ENCODE peak calls at places on chromosomes 4 and X, in seven cellular contexts. K is GM12891, J is suprapubic skin, B is body of pancreas, H is breast epithelium, Q is heart left ventricle, V is stomach. M is an unnamed sample.

GRCh38 chr4:602559-602942 is 22.8 kb upstream of the PDE6B start:
- DNase-seq in K (no peak), J (no peak), B (peak), H (peak), Q (no peak), V (peak), M (peak)

GRCh38 chrX:17459596-17459995 is 84.6 kb downstream of the NHS start:
- DNase-seq in K (no peak), J (no peak), B (no peak), H (no peak), Q (no peak), V (no peak), M (no peak)

GRCh38 chrX:155070663-155070974 is 317 bp downstream of the CMC4 start:
- DNase-seq in K (no peak), J (no peak), B (no peak), H (no peak), Q (peak), V (no peak), M (no peak)

GRCh38 chr4:39664828-39665731 is 26.4 kb upstream of the SMIM14 start:
- DNase-seq in K (no peak), J (no peak), B (no peak), H (no peak), Q (no peak), V (no peak), M (no peak)

GRCh38 chr4:80831383-80832361 is 198.8 kb upstream of the BMP3 start:
- DNase-seq in K (no peak), J (no peak), B (no peak), H (no peak), Q (no peak), V (no peak), M (no peak)

GRCh38 chr4:141248029-141248428 is 27.3 kb downstream of the ZNF330 start:
- DNase-seq in K (no peak), J (no peak), B (peak), H (no peak), Q (no peak), V (no peak), M (no peak)

GRCh38 chr4:77354550-77354949 is 197.5 kb downstream of the CCNG2 start:
- DNase-seq in K (no peak), J (no peak), B (no peak), H (no peak), Q (no peak), V (no peak), M (no peak)

GRCh38 chr4:83189631-83190136 is 75.2 kb upstream of the PLAC8 start:
- DNase-seq in K (no peak), J (no peak), B (no peak), H (no peak), Q (no peak), V (no peak), M (no peak)

GRCh38 chr4:173169428-173170209 is 1.0 kb downstream of the GALNT7 start:
- DNase-seq in K (peak), J (peak), B (peak), H (peak), Q (peak), V (peak), M (no peak)

GRCh38 chrX:40012800-40013682 is 84.7 kb downstream of the BCOR start:
- DNase-seq in K (no peak), J (peak), B (peak), H (peak), Q (peak), V (peak), M (peak)

GRCh38 chrX:131942045-131942444 is 81.1 kb upstream of the STK26 start:
- DNase-seq in K (no peak), J (no peak), B (no peak), H (no peak), Q (no peak), V (no peak), M (no peak)

GRCh38 chrX:135421537-135421931 is 210 bp upstream of the SMIM10L2A start:
- DNase-seq in K (peak), J (peak), B (peak), H (peak), Q (peak), V (peak), M (peak)

GRCh38 chr4:40548256-40548655 is 81.4 kb downstream of the RBM47 start:
- DNase-seq in K (no peak), J (no peak), B (no peak), H (no peak), Q (no peak), V (no peak), M (no peak)

GRCh38 chrX:128781506-128781905 is 729.3 kb upstream of the ACTRT1 start:
- DNase-seq in K (no peak), J (no peak), B (peak), H (no peak), Q (no peak), V (peak), M (peak)

GRCh38 chr4:7852568-7853185 is 87.0 kb downstream of the AFAP1 start:
- DNase-seq in K (no peak), J (no peak), B (peak), H (peak), Q (no peak), V (no peak), M (no peak)

GRCh38 chrX:17521871-17522693 is 147.1 kb downstream of the NHS start:
- DNase-seq in K (no peak), J (no peak), B (no peak), H (no peak), Q (no peak), V (no peak), M (peak)

GRCh38 chrX:16666541-16666940 is 16.6 kb downstream of the S100G start:
- DNase-seq in K (no peak), J (no peak), B (no peak), H (no peak), Q (no peak), V (no peak), M (no peak)

GRCh38 chr4:150078041-150078995 is at the start of gene DCLK2:
- DNase-seq in K (peak), J (peak), B (peak), H (peak), Q (peak), V (peak), M (peak)

GRCh38 chrX:8738588-8739189 is 6.8 kb upstream of the ANOS1 start:
- DNase-seq in K (no peak), J (no peak), B (peak), H (no peak), Q (no peak), V (peak), M (no peak)

GRCh38 chr4:139609647-139610046 is 53.6 kb upstream of the SETD7 start:
- DNase-seq in K (no peak), J (no peak), B (no peak), H (no peak), Q (no peak), V (no peak), M (no peak)

GRCh38 chr4:79682801-79683217 is 274.8 kb upstream of the GK2 start:
- DNase-seq in K (no peak), J (no peak), B (no peak), H (no peak), Q (peak), V (peak), M (no peak)

GRCh38 chr4:74157743-74158560 is at the start of gene MTHFD2L:
- DNase-seq in K (peak), J (peak), B (peak), H (peak), Q (peak), V (peak), M (peak)
- TF ChIP-seq POLR2A in K (peak), J (no peak), B (peak), H (peak), Q (peak), V (no peak), M (peak)

DNA sequence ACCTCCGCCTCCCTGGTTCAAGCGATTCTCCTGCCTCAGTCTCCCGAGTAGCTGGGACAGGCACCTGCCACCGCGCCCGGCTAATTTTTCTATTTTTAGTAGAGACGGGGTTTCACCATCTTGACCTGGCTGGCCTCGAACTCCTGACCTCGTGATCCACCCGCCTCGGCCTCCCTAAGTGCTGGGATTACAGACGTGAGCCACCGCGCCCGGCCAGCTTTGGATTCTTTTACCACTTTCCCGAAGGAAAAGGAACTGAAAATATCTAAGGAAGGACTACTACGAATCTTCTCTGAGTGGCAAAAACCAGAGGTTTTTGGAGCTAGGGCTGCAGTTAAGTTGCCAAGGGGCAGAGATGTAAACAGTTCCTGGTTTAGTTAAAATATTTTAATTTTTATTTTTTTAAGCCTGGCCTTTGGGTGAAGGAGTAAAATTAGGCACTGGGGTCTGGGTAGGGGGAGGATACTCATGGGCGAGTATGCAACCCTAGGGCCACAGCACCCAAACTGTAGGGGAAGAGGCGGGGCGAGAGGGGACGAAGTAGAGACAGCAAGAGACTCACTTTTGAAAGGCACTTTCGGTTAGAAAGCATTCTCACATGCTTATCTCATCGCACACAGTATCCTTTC is 525 bp upstream of the CISD2 start:
- DNase-seq in K (no peak), J (no peak), B (peak), H (peak), Q (no peak), V (no peak), M (no peak)
- TF ChIP-seq POLR2A in K (peak), J (no peak), B (no peak), H (peak), Q (no peak), V (no peak), M (no peak)

GRCh38 chr4:186845137-186845842 is 121.6 kb upstream of the FAT1 start:
- DNase-seq in K (no peak), J (no peak), B (peak), H (no peak), Q (peak), V (no peak), M (no peak)
- TF ChIP-seq POLR2A in K (no peak), J (no peak), B (no peak), H (no peak), Q (no peak), V (no peak), M (no peak)

DNA sequence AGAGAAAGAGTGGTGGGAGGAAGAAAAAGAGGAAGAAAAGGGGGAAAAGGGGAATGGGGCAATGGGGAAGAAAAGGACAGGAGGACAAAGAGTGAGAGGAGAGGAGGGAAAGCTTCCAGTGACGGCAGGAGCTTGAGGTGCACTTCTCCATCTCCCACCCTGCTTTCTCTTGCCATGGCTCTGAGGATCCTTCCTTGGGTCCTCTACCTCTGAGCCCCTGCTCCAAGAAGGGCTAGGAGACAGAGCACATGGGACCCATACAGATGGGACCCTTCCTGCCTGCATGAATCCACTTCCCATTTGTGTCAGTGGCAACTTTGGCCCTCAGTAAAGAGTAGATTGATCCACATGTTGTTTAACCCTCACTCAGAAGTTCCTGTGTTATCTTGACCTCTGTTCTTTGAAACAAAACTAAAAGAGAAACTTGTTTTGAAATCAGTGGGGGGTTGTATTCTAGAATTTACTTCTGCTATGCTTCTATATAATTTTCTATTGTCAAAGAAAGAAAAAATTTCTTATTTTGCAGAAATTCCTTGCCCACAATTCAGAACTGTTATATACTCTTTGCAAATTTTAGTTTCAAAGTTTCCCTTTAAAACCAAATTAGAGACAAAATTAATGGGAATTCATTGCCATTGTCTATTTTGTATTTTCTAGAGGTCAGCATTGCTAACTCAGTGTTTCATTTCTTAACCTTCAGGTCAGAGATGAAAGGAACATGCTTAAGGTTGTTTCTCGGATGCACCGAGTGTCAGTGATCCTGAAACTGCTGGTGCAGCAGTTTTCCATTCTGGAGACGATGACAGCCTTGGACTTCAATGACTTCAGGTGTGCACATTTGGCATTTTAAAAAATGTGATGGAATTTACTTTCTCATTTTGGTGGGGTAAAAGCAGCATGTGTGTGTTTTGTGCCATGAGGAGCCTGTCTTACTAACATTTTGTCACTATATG is 5.0 kb downstream of the TDO2 start:
- DNase-seq in K (no peak), J (no peak), B (no peak), H (no peak), Q (no peak), V (no peak), M (no peak)
- TF ChIP-seq POLR2A in K (no peak), J (no peak), B (no peak), H (no peak), Q (no peak), V (no peak), M (no peak)

GRCh38 chrX:107708762-107709161 is 66.8 kb downstream of the TSC22D3 start:
- DNase-seq in K (no peak), J (no peak), B (no peak), H (peak), Q (no peak), V (no peak), M (no peak)

GRCh38 chrX:107709266-107709795 is 66.3 kb downstream of the TSC22D3 start:
- DNase-seq in K (no peak), J (no peak), B (no peak), H (peak), Q (no peak), V (no peak), M (no peak)

GRCh38 chrX:107711521-107712041 is 64.0 kb downstream of the TSC22D3 start:
- DNase-seq in K (no peak), J (no peak), B (no peak), H (no peak), Q (no peak), V (no peak), M (no peak)

GRCh38 chrX:107712231-107713204 is 63.1 kb downstream of the TSC22D3 start:
- DNase-seq in K (no peak), J (no peak), B (no peak), H (no peak), Q (no peak), V (no peak), M (no peak)

GRCh38 chrX:107710617-107711391 is 64.8 kb downstream of the TSC22D3 start:
- DNase-seq in K (peak), J (no peak), B (peak), H (peak), Q (peak), V (no peak), M (peak)
- TF ChIP-seq POLR2A in K (peak), J (no peak), B (no peak), H (no peak), Q (no peak), V (no peak), M (no peak)

DNA sequence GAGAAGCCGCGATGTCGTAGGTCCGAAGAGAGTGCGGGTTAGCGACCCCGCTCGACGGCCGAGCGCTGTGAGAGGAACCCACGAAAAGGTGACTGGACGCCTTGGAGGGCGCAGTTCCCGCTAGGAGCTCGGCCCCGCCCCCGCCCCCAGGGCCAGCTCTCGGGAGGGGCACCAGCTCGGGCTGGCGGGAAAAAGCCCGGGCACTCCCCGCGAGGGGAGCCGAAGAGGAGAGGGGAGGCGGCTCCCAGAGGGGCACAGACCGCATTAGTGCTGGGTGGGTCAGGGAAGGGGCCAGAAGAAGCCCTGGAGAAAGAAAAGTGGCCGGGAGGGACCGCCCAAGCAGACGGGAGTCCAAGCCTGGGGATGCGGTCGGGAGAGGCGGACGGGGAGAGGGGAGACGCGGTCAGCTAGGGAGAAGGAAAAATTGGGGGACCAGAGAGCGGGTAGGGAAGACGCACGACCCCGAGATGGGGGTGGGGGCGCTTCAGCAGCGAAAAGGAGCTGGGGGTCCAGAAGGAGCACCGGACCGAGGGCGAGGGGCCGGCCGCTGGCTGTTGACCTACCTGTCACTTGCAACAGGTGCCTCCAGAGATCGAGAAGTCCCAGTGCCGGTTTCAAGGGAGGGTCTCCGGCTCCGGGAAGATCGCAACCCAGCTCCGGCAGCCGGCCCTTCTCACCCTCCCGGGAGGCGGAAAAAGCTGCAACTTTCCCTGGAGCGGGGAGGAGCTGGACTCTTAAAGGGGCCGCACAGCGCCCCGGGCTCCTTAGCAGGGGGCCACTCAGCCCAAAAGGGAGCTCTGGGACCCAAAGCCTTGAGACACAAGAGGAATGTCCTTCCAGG is at the start of gene SYTL4:
- DNase-seq in K (peak), J (peak), B (peak), H (no peak), Q (no peak), V (peak), M (peak)
- TF ChIP-seq POLR2A in K (no peak), J (no peak), B (no peak), H (no peak), Q (no peak), V (no peak), M (no peak)